ENCODE peak calls at places on chromosomes 2 and 18, in nine cellular contexts. One of them, this sample, is unnamed.

GRCh38 chr2:140539506-140539905 is 1591.3 kb downstream of the LRP1B start:
- DNase-seq in fibroblast of mammary gland: no peak
- DNase-seq in Panc1: no peak
- DNase-seq in heart right ventricle: no peak
- DNase-seq in coronary artery: no peak
- DNase-seq in cardiac fibroblast: no peak
- DNase-seq in stomach: no peak
- DNase-seq in AG10803: no peak
- DNase-seq in body of pancreas: no peak
- DNase-seq in this sample: no peak

GRCh38 chr2:54603357-54603756 is 120.1 kb upstream of the EML6 start:
- DNase-seq in body of pancreas: no peak
- DNase-seq in cardiac fibroblast: peak
- DNase-seq in fibroblast of mammary gland: peak
- DNase-seq in heart right ventricle: no peak
- DNase-seq in Panc1: no peak
- DNase-seq in stomach: no peak
- DNase-seq in coronary artery: no peak
- DNase-seq in AG10803: peak
- DNase-seq in this sample: no peak

GRCh38 chr2:236848467-236848866 is 237.2 kb upstream of the COPS8 start:
- DNase-seq in stomach: no peak
- DNase-seq in AG10803: no peak
- DNase-seq in Panc1: no peak
- DNase-seq in coronary artery: no peak
- DNase-seq in fibroblast of mammary gland: no peak
- DNase-seq in cardiac fibroblast: no peak
- DNase-seq in heart right ventricle: no peak
- DNase-seq in body of pancreas: no peak
- DNase-seq in this sample: no peak

GRCh38 chr2:215773728-215774127 is 239.6 kb downstream of the MREG start:
- DNase-seq in stomach: no peak
- DNase-seq in AG10803: peak
- DNase-seq in cardiac fibroblast: peak
- DNase-seq in coronary artery: no peak
- DNase-seq in body of pancreas: peak
- DNase-seq in heart right ventricle: no peak
- DNase-seq in fibroblast of mammary gland: peak
- DNase-seq in Panc1: no peak
- DNase-seq in this sample: peak

GRCh38 chr18:21663615-21664014 is 41.0 kb downstream of the ABHD3 start:
- DNase-seq in AG10803: no peak
- DNase-seq in coronary artery: no peak
- DNase-seq in cardiac fibroblast: peak
- DNase-seq in Panc1: no peak
- DNase-seq in stomach: no peak
- DNase-seq in heart right ventricle: no peak
- DNase-seq in body of pancreas: no peak
- DNase-seq in fibroblast of mammary gland: peak
- DNase-seq in this sample: peak

GRCh38 chr2:76684762-76685161 is 837.4 kb downstream of the LRRTM4 start:
- DNase-seq in coronary artery: no peak
- DNase-seq in stomach: no peak
- DNase-seq in AG10803: no peak
- DNase-seq in heart right ventricle: no peak
- DNase-seq in Panc1: no peak
- DNase-seq in fibroblast of mammary gland: no peak
- DNase-seq in body of pancreas: no peak
- DNase-seq in cardiac fibroblast: no peak
- DNase-seq in this sample: no peak

GRCh38 chr2:172792711-172793110 is 57.1 kb downstream of the RAPGEF4 start:
- DNase-seq in body of pancreas: no peak
- DNase-seq in fibroblast of mammary gland: no peak
- DNase-seq in stomach: no peak
- DNase-seq in cardiac fibroblast: no peak
- DNase-seq in coronary artery: no peak
- DNase-seq in heart right ventricle: no peak
- DNase-seq in Panc1: no peak
- DNase-seq in AG10803: peak
- DNase-seq in this sample: no peak

GRCh38 chr2:96792772-96793749 is 23.0 kb upstream of the CNNM3 start:
- DNase-seq in AG10803: no peak
- DNase-seq in cardiac fibroblast: no peak
- DNase-seq in Panc1: no peak
- DNase-seq in fibroblast of mammary gland: no peak
- DNase-seq in coronary artery: no peak
- DNase-seq in stomach: no peak
- DNase-seq in body of pancreas: no peak
- DNase-seq in heart right ventricle: no peak
- DNase-seq in this sample: no peak

GRCh38 chr2:206379321-206379720 is 64.0 kb upstream of the ADAM23 start:
- DNase-seq in heart right ventricle: no peak
- DNase-seq in Panc1: no peak
- DNase-seq in cardiac fibroblast: no peak
- DNase-seq in fibroblast of mammary gland: no peak
- DNase-seq in body of pancreas: no peak
- DNase-seq in AG10803: no peak
- DNase-seq in stomach: no peak
- DNase-seq in coronary artery: no peak
- DNase-seq in this sample: no peak

GRCh38 chr2:210577263-210578071 is 21.1 kb downstream of the CPS1 start:
- DNase-seq in AG10803: peak
- DNase-seq in Panc1: peak
- DNase-seq in stomach: no peak
- DNase-seq in cardiac fibroblast: peak
- DNase-seq in coronary artery: no peak
- DNase-seq in heart right ventricle: no peak
- DNase-seq in fibroblast of mammary gland: peak
- DNase-seq in body of pancreas: peak
- DNase-seq in this sample: no peak

GRCh38 chr18:33839452-33840225 is 261.6 kb downstream of the ASXL3 start:
- DNase-seq in AG10803: peak
- DNase-seq in coronary artery: no peak
- DNase-seq in body of pancreas: peak
- DNase-seq in cardiac fibroblast: peak
- DNase-seq in Panc1: no peak
- DNase-seq in heart right ventricle: no peak
- DNase-seq in fibroblast of mammary gland: peak
- DNase-seq in stomach: no peak
- DNase-seq in this sample: no peak

GRCh38 chr2:229252280-229252679 is 18.8 kb downstream of the PID1 start:
- DNase-seq in body of pancreas: no peak
- DNase-seq in cardiac fibroblast: no peak
- DNase-seq in coronary artery: no peak
- DNase-seq in AG10803: no peak
- DNase-seq in fibroblast of mammary gland: no peak
- DNase-seq in Panc1: no peak
- DNase-seq in stomach: no peak
- DNase-seq in heart right ventricle: no peak
- DNase-seq in this sample: no peak

GRCh38 chr2:15889800-15890498 is 50.4 kb upstream of the MYCN start:
- DNase-seq in AG10803: no peak
- DNase-seq in body of pancreas: no peak
- DNase-seq in Panc1: no peak
- DNase-seq in stomach: no peak
- DNase-seq in coronary artery: no peak
- DNase-seq in fibroblast of mammary gland: no peak
- DNase-seq in heart right ventricle: no peak
- DNase-seq in cardiac fibroblast: no peak
- DNase-seq in this sample: no peak

GRCh38 chr2:199704358-199705238 is 146.4 kb downstream of the FTCDNL1 start:
- DNase-seq in AG10803: peak
- DNase-seq in Panc1: no peak
- DNase-seq in cardiac fibroblast: peak
- DNase-seq in stomach: no peak
- DNase-seq in body of pancreas: peak
- DNase-seq in heart right ventricle: no peak
- DNase-seq in coronary artery: no peak
- DNase-seq in fibroblast of mammary gland: peak
- DNase-seq in this sample: no peak

GRCh38 chr2:138177693-138178092 is 213.4 kb downstream of the HNMT start:
- DNase-seq in stomach: no peak
- DNase-seq in body of pancreas: no peak
- DNase-seq in coronary artery: no peak
- DNase-seq in Panc1: no peak
- DNase-seq in fibroblast of mammary gland: no peak
- DNase-seq in AG10803: no peak
- DNase-seq in cardiac fibroblast: peak
- DNase-seq in heart right ventricle: no peak
- DNase-seq in this sample: no peak

GRCh38 chr2:138183700-138184099 is 219.4 kb downstream of the HNMT start:
- DNase-seq in Panc1: no peak
- DNase-seq in stomach: no peak
- DNase-seq in body of pancreas: no peak
- DNase-seq in cardiac fibroblast: no peak
- DNase-seq in AG10803: no peak
- DNase-seq in fibroblast of mammary gland: no peak
- DNase-seq in heart right ventricle: no peak
- DNase-seq in coronary artery: no peak
- DNase-seq in this sample: no peak

GRCh38 chr2:138182913-138183312 is 218.6 kb downstream of the HNMT start:
- DNase-seq in cardiac fibroblast: peak
- DNase-seq in body of pancreas: no peak
- DNase-seq in fibroblast of mammary gland: peak
- DNase-seq in AG10803: peak
- DNase-seq in Panc1: no peak
- DNase-seq in stomach: no peak
- DNase-seq in heart right ventricle: no peak
- DNase-seq in coronary artery: no peak
- DNase-seq in this sample: peak

GRCh38 chr2:138182276-138182675 is 218.0 kb downstream of the HNMT start:
- DNase-seq in stomach: no peak
- DNase-seq in Panc1: no peak
- DNase-seq in body of pancreas: no peak
- DNase-seq in cardiac fibroblast: no peak
- DNase-seq in coronary artery: no peak
- DNase-seq in fibroblast of mammary gland: no peak
- DNase-seq in heart right ventricle: no peak
- DNase-seq in AG10803: no peak
- DNase-seq in this sample: no peak

GRCh38 chr2:138180691-138181386 is 216.6 kb downstream of the HNMT start:
- DNase-seq in Panc1: no peak
- DNase-seq in fibroblast of mammary gland: peak
- DNase-seq in coronary artery: no peak
- DNase-seq in heart right ventricle: no peak
- DNase-seq in body of pancreas: no peak
- DNase-seq in stomach: no peak
- DNase-seq in cardiac fibroblast: peak
- DNase-seq in AG10803: no peak
- DNase-seq in this sample: no peak
- TF ChIP-seq CTCF in Panc1: no peak
- TF ChIP-seq CTCF in fibroblast of mammary gland: peak
- TF ChIP-seq CTCF in coronary artery: no peak
- TF ChIP-seq CTCF in heart right ventricle: no peak
- TF ChIP-seq CTCF in body of pancreas: no peak
- TF ChIP-seq CTCF in stomach: no peak
- TF ChIP-seq CTCF in cardiac fibroblast: no peak
- TF ChIP-seq CTCF in AG10803: no peak
- TF ChIP-seq CTCF in this sample: no peak

GRCh38 chr2:101518470-101519172 is 43.7 kb upstream of the RFX8 start:
- DNase-seq in fibroblast of mammary gland: peak
- DNase-seq in stomach: peak
- DNase-seq in coronary artery: no peak
- DNase-seq in heart right ventricle: peak
- DNase-seq in cardiac fibroblast: peak
- DNase-seq in Panc1: no peak
- DNase-seq in AG10803: peak
- DNase-seq in body of pancreas: peak
- DNase-seq in this sample: peak
- TF ChIP-seq CTCF in fibroblast of mammary gland: peak
- TF ChIP-seq CTCF in stomach: peak
- TF ChIP-seq CTCF in coronary artery: peak
- TF ChIP-seq CTCF in heart right ventricle: peak
- TF ChIP-seq CTCF in cardiac fibroblast: peak
- TF ChIP-seq CTCF in Panc1: peak
- TF ChIP-seq CTCF in AG10803: peak
- TF ChIP-seq CTCF in body of pancreas: peak
- TF ChIP-seq CTCF in this sample: peak

GRCh38 chr2:88191722-88192042 is 21.5 kb downstream of the THNSL2 start:
- DNase-seq in stomach: no peak
- DNase-seq in heart right ventricle: no peak
- DNase-seq in coronary artery: no peak
- DNase-seq in cardiac fibroblast: no peak
- DNase-seq in AG10803: no peak
- DNase-seq in body of pancreas: no peak
- DNase-seq in Panc1: no peak
- DNase-seq in fibroblast of mammary gland: no peak
- DNase-seq in this sample: no peak
- TF ChIP-seq CTCF in stomach: no peak
- TF ChIP-seq CTCF in heart right ventricle: no peak
- TF ChIP-seq CTCF in coronary artery: no peak
- TF ChIP-seq CTCF in cardiac fibroblast: no peak
- TF ChIP-seq CTCF in AG10803: no peak
- TF ChIP-seq CTCF in body of pancreas: no peak
- TF ChIP-seq CTCF in Panc1: peak
- TF ChIP-seq CTCF in fibroblast of mammary gland: no peak
- TF ChIP-seq CTCF in this sample: no peak

GRCh38 chr2:238720232-238720672 is 127.6 kb upstream of the TWIST2 start:
- DNase-seq in stomach: peak
- DNase-seq in heart right ventricle: peak
- DNase-seq in coronary artery: no peak
- DNase-seq in cardiac fibroblast: peak
- DNase-seq in fibroblast of mammary gland: peak
- DNase-seq in body of pancreas: peak
- DNase-seq in Panc1: no peak
- DNase-seq in AG10803: peak
- DNase-seq in this sample: no peak
- TF ChIP-seq CTCF in stomach: peak
- TF ChIP-seq CTCF in heart right ventricle: peak
- TF ChIP-seq CTCF in coronary artery: peak
- TF ChIP-seq CTCF in cardiac fibroblast: peak
- TF ChIP-seq CTCF in fibroblast of mammary gland: peak
- TF ChIP-seq CTCF in body of pancreas: peak
- TF ChIP-seq CTCF in Panc1: peak
- TF ChIP-seq CTCF in AG10803: peak
- TF ChIP-seq CTCF in this sample: peak

DNA sequence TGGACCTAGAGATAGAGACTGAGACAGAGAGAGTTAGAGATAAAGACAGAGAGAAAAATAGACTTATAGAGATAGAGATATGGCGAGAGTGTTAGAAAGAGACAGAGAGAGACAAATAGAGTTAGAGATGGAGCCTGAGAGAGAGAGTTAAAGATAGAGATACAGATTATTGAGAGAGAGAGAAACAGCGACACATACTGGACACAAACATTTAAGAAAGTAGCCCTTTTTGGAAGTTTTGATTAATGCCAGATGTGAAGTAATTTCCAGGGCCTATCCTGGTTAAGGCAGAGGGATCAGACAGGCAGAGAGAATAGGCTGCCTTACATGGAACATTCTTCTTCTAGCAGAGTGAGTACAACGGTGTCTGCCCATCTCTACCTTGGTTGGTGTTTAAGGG is 311.6 kb upstream of the CDH7 start:
- DNase-seq in heart right ventricle: no peak
- DNase-seq in Panc1: no peak
- DNase-seq in fibroblast of mammary gland: peak
- DNase-seq in cardiac fibroblast: no peak
- DNase-seq in AG10803: no peak
- DNase-seq in coronary artery: no peak
- DNase-seq in body of pancreas: no peak
- DNase-seq in stomach: no peak
- DNase-seq in this sample: no peak
- TF ChIP-seq CTCF in heart right ventricle: no peak
- TF ChIP-seq CTCF in Panc1: no peak
- TF ChIP-seq CTCF in fibroblast of mammary gland: no peak
- TF ChIP-seq CTCF in cardiac fibroblast: no peak
- TF ChIP-seq CTCF in AG10803: no peak
- TF ChIP-seq CTCF in coronary artery: no peak
- TF ChIP-seq CTCF in body of pancreas: no peak
- TF ChIP-seq CTCF in stomach: no peak
- TF ChIP-seq CTCF in this sample: no peak

GRCh38 chr2:46555011-46555410 is 75.6 kb downstream of the TMEM247 start:
- DNase-seq in Panc1: no peak
- DNase-seq in AG10803: no peak
- DNase-seq in coronary artery: peak
- DNase-seq in fibroblast of mammary gland: no peak
- DNase-seq in heart right ventricle: no peak
- DNase-seq in cardiac fibroblast: no peak
- DNase-seq in body of pancreas: no peak
- DNase-seq in stomach: no peak
- DNase-seq in this sample: no peak
- TF ChIP-seq CTCF in Panc1: peak
- TF ChIP-seq CTCF in AG10803: peak
- TF ChIP-seq CTCF in coronary artery: no peak
- TF ChIP-seq CTCF in fibroblast of mammary gland: peak
- TF ChIP-seq CTCF in heart right ventricle: peak
- TF ChIP-seq CTCF in cardiac fibroblast: peak
- TF ChIP-seq CTCF in body of pancreas: peak
- TF ChIP-seq CTCF in stomach: peak
- TF ChIP-seq CTCF in this sample: peak